ENCODE peak calls at places on chromosomes 7 and 10, in eight cellular contexts. C is heart left ventricle, A is right lobe of liver, Y is heart right ventricle, X is transverse colon, I is SK-N-SH, U is keratinocyte, L is IMR-90. Z is an unnamed sample.

GRCh38 chr7:115368998-115369397 is 447.1 kb downstream of the MDFIC start:
- DNase-seq in C (peak; percentile 9), A (no peak), I (no peak), U (no peak), Y (no peak), X (no peak), L (no peak), Z (no peak)

GRCh38 chr7:112802406-112802805 is 12.2 kb upstream of the TMEM168 start:
- DNase-seq in L (no peak), A (no peak), X (no peak), Y (no peak), I (no peak), C (no peak), U (no peak), Z (no peak)

GRCh38 chr7:45268013-45268412 is 110.4 kb downstream of the RAMP3 start:
- DNase-seq in X (no peak), U (no peak), I (no peak), L (no peak), C (no peak), Y (no peak), A (no peak), Z (no peak)

GRCh38 chr10:75951026-75951589 is 519.7 kb downstream of the LRMDA start:
- DNase-seq in C (no peak), L (no peak), X (no peak), U (no peak), A (no peak), Y (no peak), I (no peak), Z (no peak)

GRCh38 chr10:110168601-110169481 is 38.6 kb upstream of the MXI1 start:
- DNase-seq in U (no peak), I (no peak), C (peak; percentile 47), A (no peak), X (no peak), Y (no peak), L (no peak), Z (no peak)

GRCh38 chr10:78804356-78805032 is 264.3 kb upstream of the ZMIZ1 start:
- DNase-seq in X (no peak), U (no peak), I (peak; percentile 50), L (no peak), Y (peak; percentile 57), A (no peak), C (peak; percentile 48), Z (no peak)

GRCh38 chr7:129989466-129989865 is 36.7 kb upstream of the UBE2H start:
- DNase-seq in Y (no peak), L (no peak), I (peak; percentile 38), A (no peak), C (no peak), X (no peak), U (no peak), Z (no peak)

GRCh38 chr7:4792537-4793126 is 17.2 kb downstream of the AP5Z1 start:
- DNase-seq in U (no peak), A (no peak), I (no peak), C (no peak), L (no peak), X (no peak), Y (no peak), Z (peak; percentile 60)

GRCh38 chr10:70816220-70816894 is 609 bp downstream of the SGPL1 start:
- DNase-seq in C (peak; percentile 69), X (peak; percentile 68), L (peak; percentile 91), I (peak; percentile 89), Y (peak; percentile 68), U (no peak), A (peak; percentile 88), Z (peak; percentile 73)

GRCh38 chr7:5428470-5429252 is 5.0 kb upstream of the TNRC18 start:
- DNase-seq in I (peak; percentile 62), C (peak; percentile 67), Y (peak; percentile 65), X (peak; percentile 73), U (no peak), L (peak; percentile 90), A (peak; percentile 85), Z (peak; percentile 72)

GRCh38 chr10:17199351-17199804 is 2.1 kb downstream of the TRDMT1 start:
- DNase-seq in U (no peak), X (no peak), L (peak; percentile 70), I (peak; percentile 39), C (no peak), Y (no peak), A (no peak), Z (no peak)

GRCh38 chr10:17006631-17007161 is 122.9 kb downstream of the CUBN start:
- DNase-seq in X (no peak), I (no peak), U (no peak), C (peak; percentile 59), A (no peak), L (peak; percentile 59), Y (no peak), Z (peak; percentile 50)

GRCh38 chr10:31317652-31318381 is 1.2 kb upstream of the ZEB1 start:
- DNase-seq in C (no peak), A (no peak), L (no peak), X (peak; percentile 78), Y (no peak), I (no peak), U (no peak), Z (peak; percentile 70)

GRCh38 chr10:48605786-48606529 is 1.1 kb upstream of the ARHGAP22 start:
- DNase-seq in A (peak; percentile 19), X (no peak), L (peak; percentile 76), U (no peak), C (no peak), I (no peak), Y (no peak), Z (no peak)

DNA sequence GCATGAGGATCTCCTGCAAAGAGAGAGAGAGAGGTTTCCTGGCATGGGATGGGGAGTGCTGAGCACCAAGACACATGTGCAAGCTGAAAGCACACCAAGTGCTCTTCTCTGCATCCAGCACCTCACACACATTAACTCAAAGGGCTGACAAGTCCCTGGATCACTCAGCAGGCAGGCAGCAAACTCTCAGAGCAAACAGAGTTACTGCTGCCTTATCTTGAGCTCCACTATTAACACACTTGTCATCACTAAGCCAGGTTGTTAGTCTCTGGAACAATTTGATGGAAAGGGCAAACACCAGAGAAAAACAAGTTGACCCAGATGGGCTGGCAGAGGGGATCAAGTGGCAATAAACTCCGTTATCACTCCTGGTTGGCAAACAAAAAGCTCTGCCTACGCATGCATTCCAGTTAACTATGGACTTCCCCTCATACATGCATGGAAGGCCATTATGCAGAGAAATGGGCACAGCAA is 349.9 kb downstream of the KCNMA1 start:
- DNase-seq in U (no peak), I (no peak), C (peak; percentile 40), X (no peak), Y (no peak), L (no peak), A (peak; percentile 78), Z (no peak)
- H3K4me3 ChIP-seq in U (no peak overlapping the region), I (no peak overlapping the region), C (no peak overlapping the region), X (no peak overlapping the region), Y (no peak overlapping the region), L (no peak overlapping the region), A (no peak overlapping the region), Z (no peak overlapping the region)

DNA sequence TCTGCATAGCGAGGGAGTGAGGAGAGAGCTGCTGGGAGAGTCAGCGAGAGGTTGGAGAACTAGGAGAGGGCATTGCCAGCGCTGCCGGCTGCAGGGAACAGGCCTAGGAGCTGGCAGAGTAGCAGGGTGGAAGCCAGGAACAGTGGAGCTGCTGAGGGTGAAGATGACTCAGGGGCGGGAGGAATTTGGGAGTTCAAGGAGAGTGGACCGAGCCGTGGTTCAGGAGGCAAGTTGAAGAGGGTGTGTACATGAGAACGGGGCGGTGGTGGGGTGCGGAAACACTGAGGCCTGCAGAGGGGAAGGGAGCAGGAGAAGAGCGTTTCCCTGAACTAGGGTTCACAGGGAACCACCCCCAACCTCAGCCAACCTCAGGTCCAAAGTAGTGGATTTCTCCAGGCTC is 31.5 kb downstream of the HIF1AN start:
- DNase-seq in C (no peak), Y (no peak), U (no peak), X (no peak), I (no peak), A (no peak), L (no peak), Z (no peak)
- H3K27me3 ChIP-seq in C (peaks cover 94% of the 10 kb centered on the region), Y (no peaks in the 10 kb centered on the region), U (peaks cover 74% of the 10 kb centered on the region), X (peaks cover 97% of the 10 kb centered on the region), I (no peaks in the 10 kb centered on the region), A (no peaks in the 10 kb centered on the region), L (peaks cover 67% of the 10 kb centered on the region), Z (peaks cover 80% of the 10 kb centered on the region)

GRCh38 chr7:1290262-1291039 is 57.8 kb downstream of the UNCX start:
- DNase-seq in X (no peak), I (no peak), Y (no peak), U (no peak), C (peak; percentile 28), A (no peak), L (no peak), Z (peak; percentile 45)

GRCh38 chr7:1288390-1288995 is 55.8 kb downstream of the UNCX start:
- DNase-seq in A (no peak), L (no peak), U (no peak), I (no peak), X (no peak), Y (no peak), C (no peak), Z (peak; percentile 36)

GRCh38 chr7:1288996-1289551 is 56.4 kb downstream of the UNCX start:
- DNase-seq in A (no peak), L (no peak), C (no peak), X (no peak), I (no peak), Y (no peak), U (no peak), Z (peak; percentile 43)

GRCh38 chr7:1291040-1291689 is 58.5 kb downstream of the UNCX start:
- DNase-seq in X (no peak), I (no peak), U (no peak), A (no peak), L (no peak), Y (no peak), C (no peak), Z (peak; percentile 35)

DNA sequence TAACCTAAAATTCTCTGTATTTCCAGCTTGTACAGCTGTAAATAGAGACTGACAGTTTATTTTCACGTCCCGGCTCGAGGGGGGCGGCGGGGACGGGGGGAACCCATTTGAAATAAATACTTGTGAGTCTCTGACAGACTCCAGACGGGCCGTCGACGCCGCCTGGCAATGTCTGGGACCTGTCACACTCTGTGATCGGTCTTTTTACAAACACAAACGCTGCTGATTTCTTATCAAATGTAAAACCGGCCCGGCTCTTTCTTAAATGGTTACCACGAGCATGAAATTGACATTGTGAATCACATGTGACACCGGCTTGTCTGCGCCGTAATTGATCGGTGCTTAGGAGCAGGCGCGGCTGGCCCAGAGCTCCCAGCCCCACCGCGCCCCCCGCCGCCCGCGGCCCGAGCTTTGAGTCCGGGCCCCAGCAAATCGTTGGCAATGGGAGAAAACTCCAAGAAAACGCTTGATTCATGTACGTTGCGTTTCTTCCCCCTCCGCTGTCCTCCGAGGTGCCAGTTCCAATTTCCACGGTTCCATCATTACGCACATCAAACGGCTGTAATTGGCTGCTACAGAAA is 57.1 kb downstream of the UNCX start:
- DNase-seq in C (no peak), U (no peak), I (no peak), A (no peak), L (no peak), Y (no peak), X (no peak), Z (peak; percentile 48)
- H3K4me3 ChIP-seq in C (peak overlapping the region; percentile 44), U (peak overlapping the region; percentile 44), I (no peak overlapping the region), A (no peak overlapping the region), L (peak overlapping the region; percentile 24), Y (peak overlapping the region; percentile 44), X (no peak overlapping the region), Z (peak overlapping the region; percentile 45)

DNA sequence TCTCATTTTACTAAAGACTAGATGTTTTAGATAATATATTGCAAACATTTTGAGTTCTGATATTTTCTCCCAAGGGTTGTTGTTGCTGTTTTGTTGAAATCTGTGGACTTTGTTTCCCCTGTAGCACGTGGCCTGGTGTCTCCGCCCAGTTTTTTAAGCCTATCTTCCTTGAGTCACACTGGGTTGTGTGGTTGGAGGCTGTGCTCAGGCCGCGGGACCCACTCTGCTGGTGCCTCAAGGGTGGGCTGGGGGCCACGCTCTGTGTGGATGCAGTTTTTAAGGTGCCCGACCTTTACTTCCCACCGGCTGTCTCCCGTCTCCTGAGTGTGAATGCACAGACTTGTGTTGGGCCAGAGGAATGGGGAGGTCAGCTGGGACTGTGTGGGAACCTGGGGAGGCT is 4.2 kb upstream of the PRAP1 start:
- DNase-seq in C (no peak), X (no peak), U (no peak), Y (no peak), L (no peak), A (no peak), I (no peak), Z (no peak)
- H3K27me3 ChIP-seq in C (peaks cover 65% of the 10 kb centered on the region), X (peaks cover 48% of the 10 kb centered on the region), U (peaks cover 5% of the 10 kb centered on the region), Y (no peaks in the 10 kb centered on the region), L (peaks cover 20% of the 10 kb centered on the region), A (no peaks in the 10 kb centered on the region), I (peaks cover 51% of the 10 kb centered on the region), Z (peaks cover 40% of the 10 kb centered on the region)

Z was measured in lower lobe of right lung.